ENCODE peak calls at places on chromosomes 5 and 9, in nine cellular contexts. One of them, this sample, is unnamed.

GRCh38 chr5:179437341-179438001 is 92.2 kb upstream of the ADAMTS2 start:
- DNase-seq in mesenchymal stem cell: no peak
- DNase-seq in IMR-90: no peak
- DNase-seq in H1: no peak
- DNase-seq in neural progenitor cell: peak; percentile 30
- DNase-seq in SK-N-SH: peak; percentile 80
- DNase-seq in mammary epithelial cell: no peak
- DNase-seq in OCI-LY7: no peak
- DNase-seq in HCT116: no peak
- DNase-seq in this sample: no peak

GRCh38 chr5:103010120-103010666 is 109.7 kb downstream of the GIN1 start:
- DNase-seq in OCI-LY7: no peak
- DNase-seq in HCT116: no peak
- DNase-seq in IMR-90: peak; percentile 42
- DNase-seq in neural progenitor cell: no peak
- DNase-seq in mammary epithelial cell: no peak
- DNase-seq in H1: no peak
- DNase-seq in mesenchymal stem cell: peak; percentile 83
- DNase-seq in SK-N-SH: no peak
- DNase-seq in this sample: no peak

GRCh38 chr9:109114670-109115069 is 5.1 kb downstream of the TMEM245 start:
- DNase-seq in OCI-LY7: no peak
- DNase-seq in mesenchymal stem cell: peak; percentile 47
- DNase-seq in HCT116: no peak
- DNase-seq in H1: no peak
- DNase-seq in neural progenitor cell: no peak
- DNase-seq in IMR-90: peak; percentile 66
- DNase-seq in SK-N-SH: no peak
- DNase-seq in mammary epithelial cell: peak; percentile 70
- DNase-seq in this sample: no peak

GRCh38 chr9:116360974-116361373 is 207.4 kb downstream of the PAPPA start:
- DNase-seq in HCT116: no peak
- DNase-seq in IMR-90: no peak
- DNase-seq in neural progenitor cell: no peak
- DNase-seq in mesenchymal stem cell: no peak
- DNase-seq in OCI-LY7: no peak
- DNase-seq in SK-N-SH: no peak
- DNase-seq in H1: no peak
- DNase-seq in mammary epithelial cell: no peak
- DNase-seq in this sample: no peak

GRCh38 chr9:95095619-95096355 is 221.7 kb downstream of the FANCC start:
- DNase-seq in IMR-90: no peak
- DNase-seq in SK-N-SH: peak; percentile 73
- DNase-seq in mesenchymal stem cell: no peak
- DNase-seq in H1: no peak
- DNase-seq in HCT116: no peak
- DNase-seq in OCI-LY7: no peak
- DNase-seq in mammary epithelial cell: no peak
- DNase-seq in neural progenitor cell: no peak
- DNase-seq in this sample: no peak

GRCh38 chr5:174401793-174402192 is 322.6 kb upstream of the MSX2 start:
- DNase-seq in H1: no peak
- DNase-seq in mesenchymal stem cell: no peak
- DNase-seq in neural progenitor cell: no peak
- DNase-seq in SK-N-SH: no peak
- DNase-seq in HCT116: no peak
- DNase-seq in mammary epithelial cell: no peak
- DNase-seq in IMR-90: no peak
- DNase-seq in OCI-LY7: no peak
- DNase-seq in this sample: no peak

GRCh38 chr9:83081846-83082245 is 18.9 kb upstream of the RASEF start:
- DNase-seq in OCI-LY7: no peak
- DNase-seq in mammary epithelial cell: no peak
- DNase-seq in neural progenitor cell: no peak
- DNase-seq in IMR-90: no peak
- DNase-seq in mesenchymal stem cell: no peak
- DNase-seq in H1: no peak
- DNase-seq in HCT116: no peak
- DNase-seq in SK-N-SH: no peak
- DNase-seq in this sample: no peak

GRCh38 chr5:173302546-173303155 is 25.6 kb downstream of the STC2 start:
- DNase-seq in mammary epithelial cell: peak; percentile 79
- DNase-seq in HCT116: peak; percentile 68
- DNase-seq in SK-N-SH: no peak
- DNase-seq in IMR-90: peak; percentile 82
- DNase-seq in H1: no peak
- DNase-seq in neural progenitor cell: peak; percentile 37
- DNase-seq in OCI-LY7: no peak
- DNase-seq in mesenchymal stem cell: peak; percentile 87
- DNase-seq in this sample: no peak

GRCh38 chr9:36074870-36075532 is 38.3 kb downstream of the RECK start:
- DNase-seq in neural progenitor cell: no peak
- DNase-seq in IMR-90: peak; percentile 89
- DNase-seq in OCI-LY7: no peak
- DNase-seq in HCT116: no peak
- DNase-seq in H1: no peak
- DNase-seq in mesenchymal stem cell: peak; percentile 87
- DNase-seq in mammary epithelial cell: peak; percentile 94
- DNase-seq in SK-N-SH: peak; percentile 30
- DNase-seq in this sample: no peak

GRCh38 chr9:117488659-117489058 is 73.8 kb upstream of the ASTN2 start:
- DNase-seq in HCT116: no peak
- DNase-seq in mammary epithelial cell: no peak
- DNase-seq in IMR-90: no peak
- DNase-seq in mesenchymal stem cell: no peak
- DNase-seq in SK-N-SH: no peak
- DNase-seq in OCI-LY7: no peak
- DNase-seq in neural progenitor cell: no peak
- DNase-seq in H1: no peak
- DNase-seq in this sample: no peak

GRCh38 chr9:68851657-68852056 is 146.6 kb downstream of the PIP5K1B start:
- DNase-seq in H1: no peak
- DNase-seq in OCI-LY7: no peak
- DNase-seq in neural progenitor cell: no peak
- DNase-seq in HCT116: no peak
- DNase-seq in IMR-90: no peak
- DNase-seq in mammary epithelial cell: peak; percentile 14
- DNase-seq in SK-N-SH: no peak
- DNase-seq in mesenchymal stem cell: peak; percentile 15
- DNase-seq in this sample: no peak

GRCh38 chr5:95446560-95447221 is 55.5 kb downstream of the FAM81B start:
- DNase-seq in SK-N-SH: no peak
- DNase-seq in H1: no peak
- DNase-seq in mesenchymal stem cell: peak; percentile 23
- DNase-seq in OCI-LY7: no peak
- DNase-seq in neural progenitor cell: no peak
- DNase-seq in HCT116: no peak
- DNase-seq in mammary epithelial cell: peak; percentile 57
- DNase-seq in IMR-90: peak; percentile 7
- DNase-seq in this sample: no peak

GRCh38 chr9:70044450-70045307 is 1.0 kb downstream of the MAMDC2 start:
- DNase-seq in mesenchymal stem cell: peak; percentile 67
- DNase-seq in neural progenitor cell: peak; percentile 67
- DNase-seq in HCT116: no peak
- DNase-seq in IMR-90: peak; percentile 63
- DNase-seq in SK-N-SH: no peak
- DNase-seq in OCI-LY7: no peak
- DNase-seq in H1: no peak
- DNase-seq in mammary epithelial cell: peak; percentile 78
- DNase-seq in this sample: no peak

GRCh38 chr9:18437315-18438200 is 36.4 kb upstream of the ADAMTSL1 start:
- DNase-seq in neural progenitor cell: peak; percentile 20
- DNase-seq in IMR-90: peak; percentile 65
- DNase-seq in HCT116: no peak
- DNase-seq in mesenchymal stem cell: peak; percentile 49
- DNase-seq in SK-N-SH: peak; percentile 53
- DNase-seq in H1: no peak
- DNase-seq in mammary epithelial cell: no peak
- DNase-seq in OCI-LY7: no peak
- DNase-seq in this sample: no peak
- H2AFZ ChIP-seq in neural progenitor cell: no peak overlapping the region
- H2AFZ ChIP-seq in IMR-90: peak overlapping the region; percentile 82
- H2AFZ ChIP-seq in HCT116: no peak overlapping the region
- H2AFZ ChIP-seq in mesenchymal stem cell: peak overlapping the region; percentile 36
- H2AFZ ChIP-seq in SK-N-SH: peak overlapping the region; percentile 90
- H2AFZ ChIP-seq in H1: peak overlapping the region; percentile 80
- H2AFZ ChIP-seq in mammary epithelial cell: no peak overlapping the region
- H2AFZ ChIP-seq in OCI-LY7: no peak overlapping the region
- H2AFZ ChIP-seq in this sample: no peak overlapping the region

GRCh38 chr5:61701877-61702602 is 370.0 kb downstream of the ZSWIM6 start:
- DNase-seq in mammary epithelial cell: no peak
- DNase-seq in mesenchymal stem cell: no peak
- DNase-seq in neural progenitor cell: no peak
- DNase-seq in SK-N-SH: no peak
- DNase-seq in OCI-LY7: no peak
- DNase-seq in HCT116: no peak
- DNase-seq in IMR-90: no peak
- DNase-seq in H1: no peak
- DNase-seq in this sample: no peak
- H2AFZ ChIP-seq in mammary epithelial cell: no peak overlapping the region
- H2AFZ ChIP-seq in mesenchymal stem cell: no peak overlapping the region
- H2AFZ ChIP-seq in neural progenitor cell: no peak overlapping the region
- H2AFZ ChIP-seq in SK-N-SH: no peak overlapping the region
- H2AFZ ChIP-seq in OCI-LY7: no peak overlapping the region
- H2AFZ ChIP-seq in HCT116: no peak overlapping the region
- H2AFZ ChIP-seq in IMR-90: no peak overlapping the region
- H2AFZ ChIP-seq in H1: no peak overlapping the region
- H2AFZ ChIP-seq in this sample: no peak overlapping the region

DNA sequence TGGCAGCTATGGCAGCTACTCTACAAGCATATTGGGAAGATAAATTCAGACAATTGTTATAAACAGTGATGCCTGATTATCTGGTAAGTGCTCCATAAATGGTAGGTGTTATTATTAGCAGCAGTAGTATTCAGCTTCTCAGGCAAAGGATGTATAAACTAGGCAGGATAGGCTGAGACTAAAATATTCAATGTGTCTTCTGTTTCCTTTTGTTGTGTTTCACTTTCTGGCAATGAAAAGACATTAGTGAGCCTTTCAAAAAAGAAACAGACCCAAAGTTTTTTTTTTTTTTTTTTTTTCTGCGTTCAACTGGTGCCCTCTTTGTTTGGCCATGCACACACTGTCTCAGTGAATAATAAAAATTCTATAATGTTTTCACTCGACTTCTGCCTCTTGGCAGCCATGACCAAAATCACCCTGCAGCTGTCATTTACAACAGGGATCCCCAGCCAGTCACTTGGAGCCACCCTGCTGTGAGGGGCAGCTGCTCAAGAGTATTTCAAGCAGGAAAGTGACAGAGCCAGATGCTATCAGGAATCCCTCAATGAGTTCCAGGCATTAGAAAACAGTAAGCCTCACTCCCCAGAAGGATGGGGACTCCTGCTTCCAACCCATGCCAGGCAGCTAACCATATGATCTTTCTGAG is 44.0 kb upstream of the MAN2A1 start:
- DNase-seq in OCI-LY7: no peak
- DNase-seq in H1: no peak
- DNase-seq in mammary epithelial cell: no peak
- DNase-seq in HCT116: no peak
- DNase-seq in neural progenitor cell: peak; percentile 66
- DNase-seq in IMR-90: no peak
- DNase-seq in SK-N-SH: peak; percentile 46
- DNase-seq in mesenchymal stem cell: no peak
- DNase-seq in this sample: no peak
- H2AFZ ChIP-seq in OCI-LY7: no peak overlapping the region
- H2AFZ ChIP-seq in H1: peak overlapping the region; percentile 69
- H2AFZ ChIP-seq in mammary epithelial cell: no peak overlapping the region
- H2AFZ ChIP-seq in HCT116: no peak overlapping the region
- H2AFZ ChIP-seq in neural progenitor cell: no peak overlapping the region
- H2AFZ ChIP-seq in IMR-90: no peak overlapping the region
- H2AFZ ChIP-seq in SK-N-SH: no peak overlapping the region
- H2AFZ ChIP-seq in mesenchymal stem cell: no peak overlapping the region
- H2AFZ ChIP-seq in this sample: no peak overlapping the region

DNA sequence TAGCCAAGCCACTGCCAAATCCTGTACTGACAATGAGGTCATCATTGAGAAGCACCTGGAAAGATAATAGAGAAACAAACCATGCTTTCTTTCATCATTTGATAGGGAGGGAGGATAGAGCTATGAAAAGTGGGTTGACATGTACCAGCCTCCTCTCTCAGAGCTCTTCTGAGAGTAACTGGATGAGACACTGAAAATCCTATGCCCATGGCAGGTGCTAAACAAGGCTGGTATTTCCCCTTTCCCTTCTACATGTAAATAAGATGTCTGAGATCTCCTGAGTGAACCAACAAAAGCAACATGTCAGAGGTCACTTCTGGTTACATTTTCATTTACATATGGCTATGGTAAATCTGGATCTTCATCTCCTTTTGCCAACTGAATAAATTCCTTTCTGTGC is 45.3 kb upstream of the TRAF1 start:
- DNase-seq in mammary epithelial cell: no peak
- DNase-seq in IMR-90: no peak
- DNase-seq in HCT116: no peak
- DNase-seq in SK-N-SH: no peak
- DNase-seq in H1: no peak
- DNase-seq in neural progenitor cell: no peak
- DNase-seq in mesenchymal stem cell: no peak
- DNase-seq in OCI-LY7: peak; percentile 12
- DNase-seq in this sample: no peak
- H2AFZ ChIP-seq in mammary epithelial cell: peak overlapping the region; percentile 10
- H2AFZ ChIP-seq in IMR-90: no peak overlapping the region
- H2AFZ ChIP-seq in HCT116: no peak overlapping the region
- H2AFZ ChIP-seq in SK-N-SH: no peak overlapping the region
- H2AFZ ChIP-seq in H1: no peak overlapping the region
- H2AFZ ChIP-seq in neural progenitor cell: no peak overlapping the region
- H2AFZ ChIP-seq in mesenchymal stem cell: no peak overlapping the region
- H2AFZ ChIP-seq in OCI-LY7: no peak overlapping the region
- H2AFZ ChIP-seq in this sample: no peak overlapping the region

DNA sequence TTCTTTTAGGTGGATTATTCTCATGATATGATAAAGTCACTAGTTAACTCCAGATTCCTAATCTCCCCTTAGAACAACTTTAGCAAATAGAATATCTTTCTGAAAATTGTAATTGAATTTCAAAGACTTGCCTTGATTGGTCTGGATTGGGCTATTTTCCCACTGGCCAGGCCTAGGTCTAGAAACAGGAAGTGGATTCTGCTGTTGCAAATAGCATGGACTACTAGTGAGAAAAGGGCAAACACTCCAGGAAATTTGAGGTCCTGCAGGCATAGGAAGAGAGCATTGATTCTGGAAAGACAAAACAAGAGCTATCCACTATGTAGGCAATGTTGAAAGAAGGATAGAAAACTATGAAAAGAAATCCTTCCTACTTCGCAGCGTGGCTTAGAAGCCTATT is 113.4 kb downstream of the KCTD16 start:
- DNase-seq in OCI-LY7: no peak
- DNase-seq in mesenchymal stem cell: no peak
- DNase-seq in mammary epithelial cell: no peak
- DNase-seq in HCT116: no peak
- DNase-seq in H1: no peak
- DNase-seq in IMR-90: no peak
- DNase-seq in SK-N-SH: no peak
- DNase-seq in neural progenitor cell: no peak
- DNase-seq in this sample: no peak
- H2AFZ ChIP-seq in OCI-LY7: no peak overlapping the region
- H2AFZ ChIP-seq in mesenchymal stem cell: no peak overlapping the region
- H2AFZ ChIP-seq in mammary epithelial cell: no peak overlapping the region
- H2AFZ ChIP-seq in HCT116: no peak overlapping the region
- H2AFZ ChIP-seq in H1: no peak overlapping the region
- H2AFZ ChIP-seq in IMR-90: no peak overlapping the region
- H2AFZ ChIP-seq in SK-N-SH: no peak overlapping the region
- H2AFZ ChIP-seq in neural progenitor cell: peak overlapping the region; percentile 46
- H2AFZ ChIP-seq in this sample: no peak overlapping the region